ENCODE peak calls at places on chromosome 7, in nine cellular contexts. V is colonic mucosa, C is cardiac fibroblast, N is PC-3, K is thoracic aorta, E is stomach, P is psoas muscle, A is foreskin fibroblast, L is tibial nerve. M is an unnamed sample.

GRCh38 chr7:14507617-14508016 is 394.9 kb downstream of the DGKB start:
- DNase-seq in V (no peak), C (peak), N (peak), K (no peak), E (peak), P (no peak), A (peak), L (no peak), M (no peak)

GRCh38 chr7:27751888-27752660 is 12.1 kb downstream of the TAX1BP1 start:
- DNase-seq in V (no peak), C (no peak), N (no peak), K (no peak), E (no peak), P (no peak), A (no peak), L (no peak), M (no peak)

GRCh38 chr7:151452141-151452571 is 12.2 kb upstream of the CRYGN start:
- DNase-seq in V (no peak), C (no peak), N (no peak), K (no peak), E (peak), P (no peak), A (no peak), L (peak), M (no peak)

GRCh38 chr7:136245327-136246004 is 268.3 kb upstream of the MTPN start:
- DNase-seq in V (no peak), C (no peak), N (no peak), K (no peak), E (no peak), P (no peak), A (no peak), L (no peak), M (no peak)

GRCh38 chr7:7996568-7996967 is 28.0 kb downstream of the GLCCI1 start:
- DNase-seq in V (no peak), C (peak), N (peak), K (no peak), E (no peak), P (no peak), A (peak), L (no peak), M (no peak)

GRCh38 chr7:2034291-2035201 is 198.2 kb downstream of the MAD1L1 start:
- DNase-seq in V (no peak), C (no peak), N (no peak), K (no peak), E (no peak), P (peak), A (no peak), L (no peak), M (no peak)

GRCh38 chr7:104931181-104931781 is 82.7 kb upstream of the KMT2E start:
- DNase-seq in V (peak), C (no peak), N (no peak), K (no peak), E (peak), P (no peak), A (no peak), L (no peak), M (peak)

GRCh38 chr7:152467225-152467624 is 31.4 kb upstream of the KMT2C start:
- DNase-seq in V (no peak), C (no peak), N (no peak), K (no peak), E (no peak), P (no peak), A (no peak), L (no peak), M (no peak)

GRCh38 chr7:157004050-157004838 is 6.2 kb downstream of the MNX1 start:
- DNase-seq in V (no peak), C (peak), N (no peak), K (no peak), E (no peak), P (no peak), A (peak), L (no peak), M (no peak)

GRCh38 chr7:149791411-149792219 is 18.2 kb upstream of the ZNF467 start:
- DNase-seq in V (no peak), C (no peak), N (no peak), K (no peak), E (no peak), P (no peak), A (no peak), L (no peak), M (no peak)

DNA sequence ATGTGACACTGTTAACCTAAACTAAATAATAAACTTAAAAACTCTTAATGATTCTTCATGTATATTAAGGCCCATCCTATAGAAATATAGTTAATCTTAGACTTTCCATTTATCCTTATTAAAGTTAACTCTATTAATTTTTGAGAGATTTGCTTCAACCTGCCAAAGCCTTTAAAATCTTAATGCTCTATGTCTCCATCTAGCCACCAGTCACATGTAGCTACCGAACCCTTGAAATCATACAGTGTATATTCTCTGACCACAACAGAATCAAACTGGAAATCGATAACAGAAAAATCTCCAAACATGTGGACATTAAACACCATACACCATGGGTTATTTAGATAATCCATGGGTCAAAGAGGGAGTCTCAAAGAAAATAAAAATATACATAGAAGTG is 51.9 kb downstream of the ASZ1 start:
- DNase-seq in V (no peak), C (peak), N (peak), K (no peak), E (no peak), P (no peak), A (no peak), L (no peak), M (no peak)
- TF ChIP-seq CTCF in V (no peak), C (peak), N (peak), K (no peak), E (no peak), P (no peak), A (peak), L (no peak), M (no peak)

DNA sequence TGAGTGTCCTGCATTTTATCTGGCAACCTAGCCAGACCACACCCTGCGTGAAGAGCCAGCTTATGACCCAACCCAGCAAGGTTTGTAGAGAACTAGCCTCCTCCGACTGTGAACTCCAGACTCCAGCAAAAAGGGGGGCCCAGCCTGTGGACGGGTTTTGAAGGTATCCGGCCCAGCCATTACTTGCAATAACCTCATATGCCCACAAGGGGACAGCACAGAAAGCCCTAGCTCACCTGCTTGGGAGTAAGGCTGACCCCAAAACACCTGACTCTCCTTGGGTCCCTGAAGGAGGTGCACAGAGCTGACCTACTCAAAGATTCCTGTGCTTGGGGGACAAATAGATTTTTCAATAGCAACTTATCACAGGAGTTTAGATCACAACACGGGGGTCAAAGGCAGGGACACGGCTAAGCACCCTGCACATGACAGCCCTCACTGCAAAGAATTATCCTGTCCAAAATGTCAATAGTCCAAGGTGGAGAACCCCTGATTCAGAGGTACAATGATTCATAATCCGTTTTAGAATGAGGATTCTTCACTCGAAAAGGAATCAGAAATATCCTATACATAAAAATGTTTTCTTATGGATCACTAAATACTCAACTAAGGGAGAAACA is 4.5 kb downstream of the TRPV6 start:
- DNase-seq in V (no peak), C (peak), N (peak), K (no peak), E (peak), P (no peak), A (peak), L (no peak), M (no peak)
- TF ChIP-seq CTCF in V (peak), C (peak), N (peak), K (peak), E (no peak), P (peak), A (peak), L (peak), M (peak)

GRCh38 chr7:82054544-82054943 is 284.7 kb upstream of the HGF start:
- DNase-seq in V (no peak), C (no peak), N (no peak), K (no peak), E (no peak), P (no peak), A (no peak), L (no peak), M (no peak)
- TF ChIP-seq CTCF in V (no peak), C (no peak), N (no peak), K (no peak), E (no peak), P (no peak), A (no peak), L (no peak), M (no peak)

DNA sequence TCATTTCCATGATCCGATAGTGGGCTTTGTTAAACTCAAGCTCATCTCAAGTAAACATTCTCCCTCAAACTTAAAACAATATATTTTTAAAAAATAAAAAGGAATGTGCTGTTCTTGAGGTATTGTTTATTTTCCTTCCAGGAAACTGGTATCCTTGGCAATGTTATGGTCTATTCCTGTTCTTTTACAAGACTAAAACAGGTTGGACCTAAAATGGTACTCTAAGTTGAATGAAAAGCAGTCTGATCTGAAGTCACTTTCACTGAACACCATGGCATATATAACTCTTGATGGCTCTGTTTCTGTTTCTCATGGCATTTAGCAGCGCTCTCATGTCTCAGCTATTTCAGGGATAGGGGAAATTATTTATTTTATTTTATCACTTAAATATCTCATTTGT is 70.1 kb downstream of the PODXL start:
- DNase-seq in V (no peak), C (no peak), N (no peak), K (no peak), E (no peak), P (no peak), A (no peak), L (no peak), M (no peak)
- TF ChIP-seq CTCF in V (no peak), C (no peak), N (no peak), K (no peak), E (no peak), P (no peak), A (no peak), L (no peak), M (no peak)

DNA sequence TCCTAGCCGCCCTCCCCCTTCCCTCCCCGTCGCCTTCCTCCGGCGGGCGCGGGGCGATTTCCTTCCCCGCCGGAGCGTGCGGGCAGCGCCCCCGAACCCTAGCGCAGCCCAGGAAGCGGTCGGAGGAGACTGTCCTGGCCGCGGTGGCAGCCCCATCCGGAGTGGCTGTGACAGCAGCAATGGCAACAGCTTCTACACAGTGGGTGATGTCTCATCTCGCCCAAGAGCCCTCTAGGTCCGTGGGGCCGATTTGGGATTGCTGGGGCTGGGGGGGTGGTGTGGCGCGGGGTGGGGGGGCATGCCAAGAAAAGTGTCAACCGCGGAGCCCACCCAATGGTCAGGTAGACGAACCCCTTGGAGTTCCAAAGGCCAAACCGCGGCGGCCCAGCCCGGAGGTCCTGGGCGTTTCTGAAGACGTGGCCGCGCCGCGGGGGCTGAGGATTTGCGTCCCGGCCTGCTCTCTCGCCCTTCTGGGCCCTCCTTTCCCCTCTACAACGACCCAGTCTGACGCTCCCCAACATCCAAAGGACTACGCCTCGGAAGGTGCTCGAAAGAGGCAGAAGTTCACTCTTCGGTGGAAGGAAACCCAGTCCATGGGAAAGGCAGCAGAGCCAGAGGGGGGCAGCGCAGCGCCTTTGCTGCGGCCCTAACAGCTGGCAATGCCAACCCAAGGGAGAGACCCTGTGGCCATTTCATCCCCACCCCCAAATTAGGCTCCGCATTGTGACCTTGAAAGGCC is 603 bp upstream of the TWIST1 start:
- DNase-seq in V (no peak), C (peak), N (peak), K (no peak), E (no peak), P (peak), A (no peak), L (no peak), M (no peak)
- TF ChIP-seq CTCF in V (no peak), C (peak), N (peak), K (no peak), E (no peak), P (no peak), A (peak), L (no peak), M (no peak)

DNA sequence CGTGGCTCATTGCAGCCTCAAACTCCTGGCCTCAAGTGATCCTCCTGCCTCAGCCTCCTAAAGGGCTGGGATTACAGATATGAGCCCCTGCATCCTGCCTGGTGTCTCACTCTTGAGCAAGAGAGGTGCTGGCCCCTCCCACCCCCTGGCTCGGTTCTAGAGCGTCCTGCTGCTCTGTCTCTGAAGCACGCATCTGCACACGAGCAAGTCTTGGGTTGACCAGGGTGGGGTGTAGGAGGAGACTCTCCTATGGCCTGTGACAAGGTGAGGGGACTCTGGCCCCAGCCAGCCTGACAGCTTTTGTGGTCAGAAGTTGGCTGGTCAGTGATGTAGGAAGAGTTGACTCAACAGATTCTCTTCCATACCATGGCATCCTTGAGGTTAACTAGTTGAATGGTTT is 110.7 kb upstream of the CARD11 start:
- DNase-seq in V (no peak), C (no peak), N (no peak), K (no peak), E (no peak), P (no peak), A (no peak), L (no peak), M (no peak)
- TF ChIP-seq CTCF in V (no peak), C (no peak), N (no peak), K (no peak), E (no peak), P (no peak), A (no peak), L (no peak), M (no peak)